ENCODE peak calls at places on chromosome 12, in eight cellular contexts. I, D, K, B, J, F, U and T are unnamed samples.

GRCh38 chr12:103301642-103302620 is 193.8 kb downstream of the C12orf42 start:
- DNase-seq in I (peak), D (no peak), K (no peak), B (no peak), J (no peak), F (no peak), U (no peak), T (no peak)

GRCh38 chr12:112482734-112483133 is 64.0 kb downstream of the PTPN11 start:
- DNase-seq in I (no peak), D (no peak), K (no peak), B (no peak), J (no peak), F (no peak), U (no peak), T (no peak)

GRCh38 chr12:94289551-94290312 is 141.4 kb downstream of the PLXNC1 start:
- DNase-seq in I (peak), D (peak), K (peak), B (no peak), J (peak), F (no peak), U (peak), T (peak)

GRCh38 chr12:94676922-94677321 is 26.6 kb upstream of the TMCC3 start:
- DNase-seq in I (no peak), D (no peak), K (no peak), B (no peak), J (no peak), F (no peak), U (no peak), T (no peak)

GRCh38 chr12:106919910-106920544 is 35.7 kb upstream of the TMEM263 start:
- DNase-seq in I (peak), D (peak), K (peak), B (no peak), J (peak), F (peak), U (no peak), T (peak)

GRCh38 chr12:44294649-44295048 is 458.8 kb downstream of the TMEM117 start:
- DNase-seq in I (no peak), D (no peak), K (no peak), B (no peak), J (no peak), F (no peak), U (no peak), T (no peak)

GRCh38 chr12:10136637-10137205 is 6.7 kb upstream of the CLEC7A start:
- DNase-seq in I (no peak), D (no peak), K (no peak), B (no peak), J (no peak), F (no peak), U (no peak), T (no peak)

GRCh38 chr12:92503029-92503931 is 199.5 kb upstream of the PLEKHG7 start:
- DNase-seq in I (no peak), D (no peak), K (no peak), B (no peak), J (no peak), F (no peak), U (peak), T (peak)

GRCh38 chr12:3458041-3458440 is 33.0 kb upstream of the PRMT8 start:
- DNase-seq in I (no peak), D (no peak), K (peak), B (no peak), J (no peak), F (no peak), U (no peak), T (no peak)

GRCh38 chr12:16602412-16602811 is 3.5 kb downstream of the LMO3 start:
- DNase-seq in I (peak), D (no peak), K (no peak), B (no peak), J (no peak), F (no peak), U (no peak), T (no peak)

GRCh38 chr12:127191124-127191523 is 1075.8 kb upstream of the TMEM132C start:
- DNase-seq in I (no peak), D (no peak), K (peak), B (no peak), J (peak), F (no peak), U (no peak), T (peak)

GRCh38 chr12:25434493-25434892 is 118.6 kb downstream of the LMNTD1 start:
- DNase-seq in I (no peak), D (no peak), K (no peak), B (no peak), J (no peak), F (no peak), U (no peak), T (no peak)

GRCh38 chr12:8742501-8742900 is 44.7 kb downstream of the RIMKLB start:
- DNase-seq in I (no peak), D (peak), K (peak), B (no peak), J (peak), F (no peak), U (no peak), T (peak)

GRCh38 chr12:52233462-52234141 is 559 bp downstream of the KRT7 start:
- DNase-seq in I (no peak), D (no peak), K (no peak), B (no peak), J (no peak), F (no peak), U (no peak), T (no peak)

GRCh38 chr12:10031771-10032175 is 1.3 kb downstream of the CLEC9A start:
- DNase-seq in I (no peak), D (peak), K (peak), B (no peak), J (peak), F (no peak), U (no peak), T (peak)

GRCh38 chr12:110501378-110501721 is 561 bp downstream of the VPS29 start:
- DNase-seq in I (peak), D (peak), K (peak), B (no peak), J (peak), F (no peak), U (no peak), T (peak)

GRCh38 chr12:75891072-75891471 is 140.5 kb downstream of the PHLDA1 start:
- DNase-seq in I (no peak), D (no peak), K (no peak), B (no peak), J (no peak), F (peak), U (no peak), T (no peak)

GRCh38 chr12:27973487-27973890 is 956 bp upstream of the PTHLH start:
- DNase-seq in I (no peak), D (no peak), K (peak), B (no peak), J (peak), F (no peak), U (no peak), T (peak)

GRCh38 chr12:40701756-40702155 is 9.5 kb downstream of the CNTN1 start:
- DNase-seq in I (no peak), D (no peak), K (no peak), B (no peak), J (no peak), F (no peak), U (no peak), T (no peak)

GRCh38 chr12:76878899-76879709 is at the start of gene CSRP2:
- DNase-seq in I (peak), D (peak), K (peak), B (peak), J (peak), F (peak), U (peak), T (peak)

GRCh38 chr12:132351751-132352495 is 22.5 kb upstream of the GALNT9 start:
- DNase-seq in I (no peak), D (no peak), K (no peak), B (no peak), J (no peak), F (no peak), U (no peak), T (no peak)

GRCh38 chr12:80627773-80628172 is 79.7 kb upstream of the MYF6 start:
- DNase-seq in I (no peak), D (peak), K (peak), B (no peak), J (peak), F (no peak), U (no peak), T (peak)

GRCh38 chr12:79998554-79998953 is 63.7 kb upstream of the PPP1R12A start:
- DNase-seq in I (no peak), D (no peak), K (no peak), B (no peak), J (no peak), F (no peak), U (no peak), T (no peak)

GRCh38 chr12:44526655-44527199 is 349.4 kb downstream of the NELL2 start:
- DNase-seq in I (no peak), D (no peak), K (no peak), B (no peak), J (no peak), F (no peak), U (no peak), T (no peak)

GRCh38 chr12:46253544-46254162 is 15.2 kb downstream of the SLC38A1 start:
- DNase-seq in I (no peak), D (no peak), K (no peak), B (no peak), J (no peak), F (no peak), U (no peak), T (no peak)

GRCh38 chr12:85273411-85274075 is 6.5 kb upstream of the ALX1 start:
- DNase-seq in I (peak), D (no peak), K (no peak), B (no peak), J (no peak), F (no peak), U (no peak), T (no peak)
- H3K4me3 ChIP-seq in I (peak), D (peak), K (no peak), B (no peak), J (peak), F (no peak), U (no peak), T (no peak)

GRCh38 chr12:53726342-53726741 is 910 bp downstream of the CALCOCO1 start:
- DNase-seq in I (no peak), D (no peak), K (no peak), B (no peak), J (no peak), F (no peak), U (no peak), T (peak)

GRCh38 chr12:53726946-53727309 is 324 bp downstream of the CALCOCO1 start:
- DNase-seq in I (no peak), D (no peak), K (peak), B (peak), J (peak), F (no peak), U (no peak), T (peak)

GRCh38 chr12:53728206-53728605 is 954 bp upstream of the CALCOCO1 start:
- DNase-seq in I (no peak), D (no peak), K (no peak), B (no peak), J (no peak), F (no peak), U (no peak), T (no peak)

GRCh38 chr12:53727310-53728041 is at the start of gene CALCOCO1:
- DNase-seq in I (peak), D (peak), K (peak), B (peak), J (peak), F (peak), U (peak), T (peak)

GRCh38 chr12:53725824-53726223 is 1.4 kb downstream of the CALCOCO1 start:
- DNase-seq in I (no peak), D (no peak), K (no peak), B (no peak), J (peak), F (peak), U (no peak), T (peak)
- H3K4me3 ChIP-seq in I (no peak), D (peak), K (no peak), B (no peak), J (peak), F (peak), U (peak), T (peak)

DNA sequence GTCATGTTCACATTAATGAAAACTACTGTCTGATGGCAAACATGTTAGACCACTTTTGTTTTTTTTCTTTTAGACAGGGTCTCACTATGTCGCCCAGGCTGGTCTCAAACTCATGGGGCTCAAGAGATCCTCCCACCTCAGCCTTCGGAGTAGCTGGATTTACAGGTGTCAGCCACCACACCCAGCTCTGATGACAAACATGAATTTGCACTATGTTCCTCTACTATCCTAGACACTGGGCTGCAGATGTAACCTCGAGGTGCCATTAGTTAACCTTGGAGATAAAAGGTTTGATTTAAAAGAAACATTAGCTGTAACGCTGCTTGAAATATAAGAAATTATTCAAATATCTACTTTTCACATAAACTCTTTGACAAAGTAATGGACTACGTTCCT is 8.1 kb downstream of the VPS37B start:
- DNase-seq in I (no peak), D (no peak), K (no peak), B (no peak), J (no peak), F (no peak), U (no peak), T (no peak)
- H3K4me3 ChIP-seq in I (no peak), D (no peak), K (no peak), B (peak), J (no peak), F (no peak), U (no peak), T (no peak)

GRCh38 chr12:108597559-108598471 is at the start of gene TMEM119:
- DNase-seq in I (no peak), D (no peak), K (peak), B (peak), J (peak), F (no peak), U (peak), T (no peak)

GRCh38 chr12:108596854-108597558 is 878 bp downstream of the TMEM119 start:
- DNase-seq in I (no peak), D (no peak), K (no peak), B (no peak), J (no peak), F (no peak), U (no peak), T (no peak)

GRCh38 chr12:108594323-108594903 is 3.5 kb downstream of the TMEM119 start:
- DNase-seq in I (no peak), D (no peak), K (no peak), B (no peak), J (no peak), F (no peak), U (no peak), T (no peak)

GRCh38 chr12:108595711-108596647 is 1.9 kb downstream of the TMEM119 start:
- DNase-seq in I (no peak), D (no peak), K (no peak), B (no peak), J (no peak), F (no peak), U (no peak), T (no peak)

DNA sequence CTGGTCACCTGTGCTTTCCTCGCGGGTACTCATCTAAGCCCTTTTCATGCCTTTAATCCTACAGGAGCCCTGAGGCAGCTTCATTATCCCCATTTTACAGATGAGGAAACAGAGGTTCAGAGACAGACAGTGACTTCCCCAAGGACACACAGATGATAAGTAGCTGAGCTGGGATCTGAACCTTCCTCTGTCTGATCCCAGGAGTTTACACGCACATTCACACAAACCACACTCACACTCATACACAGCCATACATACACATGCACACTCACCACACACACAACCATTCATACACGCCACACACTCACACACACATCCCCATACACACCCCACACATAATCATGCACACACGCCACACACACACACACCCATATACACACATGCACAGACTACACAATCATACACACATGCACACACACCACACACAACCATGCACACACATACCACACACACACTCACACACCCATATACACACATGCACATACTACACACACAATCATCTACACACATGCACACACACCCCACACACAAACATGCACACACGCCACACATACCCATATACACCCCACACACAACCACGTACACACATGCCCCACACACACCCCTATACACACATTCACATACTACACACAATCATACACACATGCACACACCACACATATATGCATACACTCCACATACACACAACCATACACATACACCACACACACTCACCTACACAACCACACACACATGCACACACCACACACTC is 2.7 kb downstream of the TMEM119 start:
- DNase-seq in I (no peak), D (no peak), K (no peak), B (no peak), J (no peak), F (no peak), U (no peak), T (no peak)
- H3K4me3 ChIP-seq in I (no peak), D (no peak), K (peak), B (no peak), J (peak), F (no peak), U (no peak), T (no peak)

GRCh38 chr12:57128519-57129247 is 400 bp downstream of the LRP1 start:
- DNase-seq in I (peak), D (no peak), K (no peak), B (no peak), J (no peak), F (peak), U (no peak), T (no peak)

GRCh38 chr12:57130941-57131340 is 2.7 kb downstream of the LRP1 start:
- DNase-seq in I (no peak), D (no peak), K (no peak), B (no peak), J (no peak), F (peak), U (no peak), T (no peak)

GRCh38 chr12:57127101-57127709 is 1.1 kb upstream of the LRP1 start:
- DNase-seq in I (peak), D (no peak), K (no peak), B (no peak), J (no peak), F (peak), U (peak), T (no peak)

GRCh38 chr12:57127710-57128518 is at the start of gene LRP1:
- DNase-seq in I (peak), D (peak), K (peak), B (no peak), J (peak), F (peak), U (peak), T (peak)

DNA sequence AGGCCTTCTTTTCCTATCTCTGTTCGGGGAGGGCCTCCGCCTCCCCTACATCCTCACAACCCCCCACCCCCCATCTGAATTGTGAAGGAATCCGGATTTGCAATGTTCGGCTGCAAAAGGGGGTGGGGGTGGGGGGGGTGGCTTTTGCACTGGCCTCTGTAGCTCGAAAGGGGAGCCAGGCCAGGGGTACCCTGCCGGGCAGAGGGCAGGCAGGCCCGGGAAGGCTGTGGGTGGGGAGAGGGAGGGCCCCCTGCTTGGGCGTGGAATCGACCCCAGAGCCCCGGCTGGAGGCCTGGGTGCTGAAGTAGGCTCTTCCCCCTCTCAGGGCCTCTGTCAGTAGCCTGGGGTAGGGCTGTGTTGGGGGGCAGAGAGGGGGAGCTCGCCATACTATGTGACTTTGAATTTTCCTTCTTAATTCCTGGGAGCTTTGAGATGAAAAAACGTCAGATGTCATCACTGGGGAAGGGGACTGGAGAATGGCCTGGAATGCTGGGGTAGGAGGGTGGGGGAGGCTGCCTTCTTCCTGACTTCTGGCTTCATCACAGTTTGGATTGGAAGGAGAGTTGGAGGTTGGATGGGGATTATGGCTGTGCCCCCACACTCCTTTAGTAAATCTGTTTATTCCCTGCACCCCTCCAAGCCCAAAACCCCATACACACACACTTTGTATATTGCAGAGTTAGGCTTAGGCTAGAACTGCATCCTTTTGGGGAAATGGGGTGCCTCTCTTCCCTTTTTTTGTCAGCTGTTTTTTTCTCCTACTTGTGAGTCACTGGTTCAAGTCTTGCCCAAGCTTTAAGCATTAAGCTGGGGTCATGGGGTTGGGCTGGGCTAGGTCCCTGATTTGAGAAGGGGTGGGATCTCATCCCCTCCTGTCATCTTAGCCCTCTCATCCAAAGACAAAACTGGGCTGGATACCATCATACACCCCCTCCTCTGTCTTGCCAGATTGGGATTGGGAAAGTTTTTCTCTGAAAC is 1.3 kb downstream of the LRP1 start:
- DNase-seq in I (peak), D (no peak), K (peak), B (no peak), J (peak), F (no peak), U (peak), T (peak)
- H3K4me3 ChIP-seq in I (peak), D (peak), K (peak), B (peak), J (peak), F (peak), U (peak), T (peak)